ENCODE peak calls at places on chromosomes 2 and 18, in seven cellular contexts. One of them, this sample, is unnamed.

GRCh38 chr18:6146309-6146661 is 251.0 kb upstream of the TMEM200C start:
- DNase-seq in neuronal stem cell: no peak
- DNase-seq in IMR-90: no peak
- DNase-seq in GM12864: no peak
- DNase-seq in endodermal cell: no peak
- DNase-seq in sigmoid colon: no peak
- DNase-seq in AG10803: no peak
- DNase-seq in this sample: no peak

GRCh38 chr2:136527560-136527959 is 237.8 kb upstream of the THSD7B start:
- DNase-seq in AG10803: no peak
- DNase-seq in endodermal cell: peak
- DNase-seq in sigmoid colon: no peak
- DNase-seq in IMR-90: no peak
- DNase-seq in neuronal stem cell: peak
- DNase-seq in GM12864: no peak
- DNase-seq in this sample: no peak

GRCh38 chr2:236049981-236050380 is 118.2 kb downstream of the GBX2 start:
- DNase-seq in IMR-90: no peak
- DNase-seq in sigmoid colon: no peak
- DNase-seq in neuronal stem cell: no peak
- DNase-seq in endodermal cell: no peak
- DNase-seq in GM12864: peak
- DNase-seq in AG10803: no peak
- DNase-seq in this sample: no peak

GRCh38 chr2:237715459-237715947 is 83.1 kb upstream of the RBM44 start:
- DNase-seq in AG10803: no peak
- DNase-seq in sigmoid colon: peak
- DNase-seq in endodermal cell: peak
- DNase-seq in neuronal stem cell: no peak
- DNase-seq in GM12864: no peak
- DNase-seq in IMR-90: no peak
- DNase-seq in this sample: no peak

GRCh38 chr2:101113441-101114267 is 37.5 kb downstream of the TBC1D8 start:
- DNase-seq in AG10803: peak
- DNase-seq in sigmoid colon: no peak
- DNase-seq in neuronal stem cell: no peak
- DNase-seq in endodermal cell: peak
- DNase-seq in IMR-90: peak
- DNase-seq in GM12864: no peak
- DNase-seq in this sample: peak

GRCh38 chr18:36503477-36503876 is 206.0 kb downstream of the FHOD3 start:
- DNase-seq in AG10803: no peak
- DNase-seq in GM12864: no peak
- DNase-seq in sigmoid colon: no peak
- DNase-seq in IMR-90: no peak
- DNase-seq in neuronal stem cell: no peak
- DNase-seq in endodermal cell: no peak
- DNase-seq in this sample: no peak

GRCh38 chr2:191878576-191879298 is 31.8 kb upstream of the CAVIN2 start:
- DNase-seq in endodermal cell: no peak
- DNase-seq in sigmoid colon: no peak
- DNase-seq in neuronal stem cell: no peak
- DNase-seq in GM12864: no peak
- DNase-seq in IMR-90: peak
- DNase-seq in AG10803: peak
- DNase-seq in this sample: no peak

GRCh38 chr18:657998-658946 is 819 bp downstream of the TYMS start:
- DNase-seq in neuronal stem cell: peak
- DNase-seq in endodermal cell: peak
- DNase-seq in sigmoid colon: peak
- DNase-seq in AG10803: peak
- DNase-seq in GM12864: no peak
- DNase-seq in IMR-90: peak
- DNase-seq in this sample: peak

GRCh38 chr2:28355521-28356094 is 37.0 kb upstream of the FOSL2 start:
- DNase-seq in neuronal stem cell: no peak
- DNase-seq in sigmoid colon: peak
- DNase-seq in endodermal cell: no peak
- DNase-seq in IMR-90: no peak
- DNase-seq in AG10803: no peak
- DNase-seq in GM12864: no peak
- DNase-seq in this sample: no peak

GRCh38 chr2:142742301-142743214 is 134.9 kb upstream of the KYNU start:
- DNase-seq in IMR-90: peak
- DNase-seq in GM12864: no peak
- DNase-seq in AG10803: peak
- DNase-seq in sigmoid colon: no peak
- DNase-seq in endodermal cell: no peak
- DNase-seq in neuronal stem cell: no peak
- DNase-seq in this sample: no peak

GRCh38 chr18:46360841-46361240 is 256.7 kb downstream of the HAUS1 start:
- DNase-seq in AG10803: no peak
- DNase-seq in GM12864: no peak
- DNase-seq in neuronal stem cell: no peak
- DNase-seq in IMR-90: no peak
- DNase-seq in endodermal cell: no peak
- DNase-seq in sigmoid colon: no peak
- DNase-seq in this sample: no peak

GRCh38 chr2:148794558-148794957 is 80.5 kb upstream of the KIF5C start:
- DNase-seq in neuronal stem cell: no peak
- DNase-seq in IMR-90: peak
- DNase-seq in endodermal cell: no peak
- DNase-seq in sigmoid colon: no peak
- DNase-seq in AG10803: peak
- DNase-seq in GM12864: no peak
- DNase-seq in this sample: no peak

GRCh38 chr2:28904802-28905499 is 10.5 kb downstream of the WDR43 start:
- DNase-seq in endodermal cell: peak
- DNase-seq in neuronal stem cell: no peak
- DNase-seq in IMR-90: no peak
- DNase-seq in sigmoid colon: no peak
- DNase-seq in GM12864: no peak
- DNase-seq in AG10803: no peak
- DNase-seq in this sample: no peak

GRCh38 chr18:2112435-2113045 is 458.8 kb downstream of the METTL4 start:
- DNase-seq in sigmoid colon: no peak
- DNase-seq in GM12864: no peak
- DNase-seq in neuronal stem cell: no peak
- DNase-seq in AG10803: no peak
- DNase-seq in endodermal cell: no peak
- DNase-seq in IMR-90: no peak
- DNase-seq in this sample: no peak

GRCh38 chr2:237450583-237450982 is 36.5 kb upstream of the MLPH start:
- DNase-seq in AG10803: no peak
- DNase-seq in neuronal stem cell: no peak
- DNase-seq in endodermal cell: no peak
- DNase-seq in GM12864: no peak
- DNase-seq in sigmoid colon: no peak
- DNase-seq in IMR-90: no peak
- DNase-seq in this sample: no peak

GRCh38 chr2:96470636-96471035 is 34.5 kb downstream of the NEURL3 start:
- DNase-seq in endodermal cell: peak
- DNase-seq in GM12864: no peak
- DNase-seq in AG10803: peak
- DNase-seq in sigmoid colon: no peak
- DNase-seq in neuronal stem cell: peak
- DNase-seq in IMR-90: peak
- DNase-seq in this sample: no peak

GRCh38 chr2:229027353-229028115 is 243.6 kb downstream of the PID1 start:
- DNase-seq in AG10803: no peak
- DNase-seq in endodermal cell: no peak
- DNase-seq in IMR-90: no peak
- DNase-seq in GM12864: no peak
- DNase-seq in neuronal stem cell: no peak
- DNase-seq in sigmoid colon: no peak
- DNase-seq in this sample: no peak

GRCh38 chr2:28161466-28161865 is 231.2 kb upstream of the FOSL2 start:
- DNase-seq in IMR-90: no peak
- DNase-seq in endodermal cell: no peak
- DNase-seq in sigmoid colon: no peak
- DNase-seq in AG10803: peak
- DNase-seq in neuronal stem cell: no peak
- DNase-seq in GM12864: no peak
- DNase-seq in this sample: no peak

GRCh38 chr2:97712693-97713295 is 582 bp upstream of the ZAP70 start:
- DNase-seq in AG10803: no peak
- DNase-seq in neuronal stem cell: no peak
- DNase-seq in sigmoid colon: peak
- DNase-seq in IMR-90: no peak
- DNase-seq in GM12864: no peak
- DNase-seq in endodermal cell: peak
- DNase-seq in this sample: no peak

GRCh38 chr2:18545384-18545783 is 15.1 kb downstream of the RDH14 start:
- DNase-seq in AG10803: peak
- DNase-seq in GM12864: no peak
- DNase-seq in endodermal cell: no peak
- DNase-seq in IMR-90: peak
- DNase-seq in sigmoid colon: no peak
- DNase-seq in neuronal stem cell: no peak
- DNase-seq in this sample: no peak

GRCh38 chr2:170824526-170825015 is 7.9 kb downstream of the GAD1 start:
- DNase-seq in IMR-90: no peak
- DNase-seq in AG10803: peak
- DNase-seq in neuronal stem cell: no peak
- DNase-seq in endodermal cell: no peak
- DNase-seq in sigmoid colon: no peak
- DNase-seq in GM12864: no peak
- DNase-seq in this sample: no peak

GRCh38 chr2:119011162-119011909 is 69.3 kb downstream of the MARCO start:
- DNase-seq in IMR-90: peak
- DNase-seq in sigmoid colon: no peak
- DNase-seq in endodermal cell: peak
- DNase-seq in GM12864: no peak
- DNase-seq in AG10803: peak
- DNase-seq in neuronal stem cell: peak
- DNase-seq in this sample: no peak

GRCh38 chr18:78618726-78619125 is 360.9 kb upstream of the SALL3 start:
- DNase-seq in GM12864: no peak
- DNase-seq in AG10803: no peak
- DNase-seq in sigmoid colon: no peak
- DNase-seq in neuronal stem cell: no peak
- DNase-seq in IMR-90: no peak
- DNase-seq in endodermal cell: peak
- DNase-seq in this sample: no peak

GRCh38 chr2:67516899-67517530 is 119.9 kb downstream of the ETAA1 start:
- DNase-seq in GM12864: no peak
- DNase-seq in sigmoid colon: no peak
- DNase-seq in AG10803: peak
- DNase-seq in neuronal stem cell: no peak
- DNase-seq in endodermal cell: no peak
- DNase-seq in IMR-90: peak
- DNase-seq in this sample: no peak

GRCh38 chr2:95274291-95275150 is at the start of gene PROM2:
- DNase-seq in endodermal cell: peak
- DNase-seq in sigmoid colon: peak
- DNase-seq in neuronal stem cell: no peak
- DNase-seq in GM12864: no peak
- DNase-seq in IMR-90: no peak
- DNase-seq in AG10803: no peak
- DNase-seq in this sample: peak

GRCh38 chr2:204479557-204479956 is 65.7 kb upstream of the PARD3B start:
- DNase-seq in neuronal stem cell: no peak
- DNase-seq in endodermal cell: no peak
- DNase-seq in AG10803: peak
- DNase-seq in sigmoid colon: no peak
- DNase-seq in GM12864: no peak
- DNase-seq in IMR-90: peak
- DNase-seq in this sample: no peak
- H3K4me3 ChIP-seq in neuronal stem cell: no peak
- H3K4me3 ChIP-seq in endodermal cell: no peak
- H3K4me3 ChIP-seq in AG10803: no peak
- H3K4me3 ChIP-seq in sigmoid colon: no peak
- H3K4me3 ChIP-seq in GM12864: no peak
- H3K4me3 ChIP-seq in IMR-90: no peak
- H3K4me3 ChIP-seq in this sample: no peak

DNA sequence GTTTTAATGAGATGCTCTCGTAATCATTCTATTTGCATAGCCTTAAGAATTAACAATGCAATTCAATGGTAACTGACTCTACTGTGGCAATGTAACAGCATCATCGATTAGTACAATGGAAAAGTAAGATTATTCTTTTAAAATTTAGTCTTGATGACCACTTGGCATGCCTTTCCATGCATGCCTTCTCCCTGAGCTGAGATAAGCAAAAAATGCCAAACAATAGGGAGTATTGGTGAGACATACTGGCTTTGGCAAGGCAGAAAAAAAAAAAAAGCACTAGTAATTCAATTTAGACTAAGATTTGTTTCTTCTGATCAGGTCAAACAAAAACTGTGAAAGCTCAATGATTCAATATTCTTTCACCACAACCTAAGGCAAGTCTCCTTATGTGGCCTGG is 110.8 kb upstream of the TRIB2 start:
- DNase-seq in AG10803: peak
- DNase-seq in IMR-90: peak
- DNase-seq in endodermal cell: no peak
- DNase-seq in GM12864: no peak
- DNase-seq in neuronal stem cell: no peak
- DNase-seq in sigmoid colon: no peak
- DNase-seq in this sample: no peak
- H3K4me3 ChIP-seq in AG10803: no peak
- H3K4me3 ChIP-seq in IMR-90: no peak
- H3K4me3 ChIP-seq in endodermal cell: no peak
- H3K4me3 ChIP-seq in GM12864: no peak
- H3K4me3 ChIP-seq in neuronal stem cell: no peak
- H3K4me3 ChIP-seq in sigmoid colon: no peak
- H3K4me3 ChIP-seq in this sample: no peak

GRCh38 chr18:62522178-62522509 is 681 bp upstream of the ZCCHC2 start:
- DNase-seq in endodermal cell: no peak
- DNase-seq in GM12864: no peak
- DNase-seq in IMR-90: no peak
- DNase-seq in sigmoid colon: no peak
- DNase-seq in AG10803: no peak
- DNase-seq in neuronal stem cell: no peak
- DNase-seq in this sample: no peak

GRCh38 chr18:62522510-62523254 is at the start of gene ZCCHC2:
- DNase-seq in IMR-90: peak
- DNase-seq in endodermal cell: peak
- DNase-seq in sigmoid colon: peak
- DNase-seq in GM12864: peak
- DNase-seq in neuronal stem cell: peak
- DNase-seq in AG10803: peak
- DNase-seq in this sample: peak

GRCh38 chr18:62524443-62525200 is 1.8 kb downstream of the ZCCHC2 start:
- DNase-seq in AG10803: peak
- DNase-seq in IMR-90: peak
- DNase-seq in neuronal stem cell: no peak
- DNase-seq in sigmoid colon: peak
- DNase-seq in endodermal cell: peak
- DNase-seq in GM12864: no peak
- DNase-seq in this sample: peak

GRCh38 chr18:62523255-62523588 is 397 bp downstream of the ZCCHC2 start:
- DNase-seq in IMR-90: no peak
- DNase-seq in neuronal stem cell: no peak
- DNase-seq in AG10803: no peak
- DNase-seq in GM12864: no peak
- DNase-seq in sigmoid colon: no peak
- DNase-seq in endodermal cell: no peak
- DNase-seq in this sample: no peak

GRCh38 chr18:62523631-62524442 is 1.0 kb downstream of the ZCCHC2 start:
- DNase-seq in IMR-90: peak
- DNase-seq in AG10803: peak
- DNase-seq in GM12864: no peak
- DNase-seq in sigmoid colon: peak
- DNase-seq in endodermal cell: peak
- DNase-seq in neuronal stem cell: no peak
- DNase-seq in this sample: peak
- H3K4me3 ChIP-seq in IMR-90: peak
- H3K4me3 ChIP-seq in AG10803: peak
- H3K4me3 ChIP-seq in GM12864: peak
- H3K4me3 ChIP-seq in sigmoid colon: peak
- H3K4me3 ChIP-seq in endodermal cell: peak
- H3K4me3 ChIP-seq in neuronal stem cell: peak
- H3K4me3 ChIP-seq in this sample: peak

GRCh38 chr2:44747794-44748193 is 193.7 kb upstream of the SIX3 start:
- DNase-seq in AG10803: no peak
- DNase-seq in sigmoid colon: no peak
- DNase-seq in GM12864: no peak
- DNase-seq in IMR-90: no peak
- DNase-seq in endodermal cell: no peak
- DNase-seq in neuronal stem cell: no peak
- DNase-seq in this sample: no peak
- H3K4me3 ChIP-seq in AG10803: no peak
- H3K4me3 ChIP-seq in sigmoid colon: no peak
- H3K4me3 ChIP-seq in GM12864: no peak
- H3K4me3 ChIP-seq in IMR-90: no peak
- H3K4me3 ChIP-seq in endodermal cell: no peak
- H3K4me3 ChIP-seq in neuronal stem cell: no peak
- H3K4me3 ChIP-seq in this sample: no peak

This sample was measured in RWPE2.